ENCODE peak calls at places on chromosome 20, in four cellular contexts. P is CD8-positive, alpha-beta T cell; H is effector CD4-positive, alpha-beta T cell; Z is NCI-H524 treated with DMSO at 0.1 percent for 48 hours. I is an unnamed sample.

GRCh38 chr20:60271597-60271996 is 313.4 kb downstream of the CDH26 start:
- DNase-seq in P (no peak), H (no peak), Z (no peak), I (no peak)

GRCh38 chr20:36634342-36634741 is 11.7 kb downstream of the SLA2 start:
- DNase-seq in P (no peak), H (no peak), Z (no peak), I (no peak)

GRCh38 chr20:34058831-34059230 is 53.2 kb downstream of the EIF2S2 start:
- DNase-seq in P (no peak), H (no peak), Z (peak), I (no peak)

GRCh38 chr20:43751167-43752050 is 24.6 kb upstream of the GTSF1L start:
- DNase-seq in P (no peak), H (no peak), Z (no peak), I (no peak)

GRCh38 chr20:1477896-1478490 is 11.3 kb upstream of the NSFL1C start:
- DNase-seq in P (no peak), H (no peak), Z (no peak), I (no peak)

GRCh38 chr20:34675993-34676641 is 775 bp downstream of the PIGU start:
- DNase-seq in P (no peak), H (no peak), Z (no peak), I (no peak)

GRCh38 chr20:33401922-33402369 is 627 bp upstream of the CDK5RAP1 start:
- DNase-seq in P (no peak), H (no peak), Z (no peak), I (no peak)

GRCh38 chr20:11891827-11892521 is 25.7 kb upstream of the BTBD3 start:
- DNase-seq in P (no peak), H (no peak), Z (peak), I (no peak)

GRCh38 chr20:48632825-48633619 is 194.8 kb downstream of the PREX1 start:
- DNase-seq in P (no peak), H (no peak), Z (no peak), I (no peak)

GRCh38 chr20:31711416-31712111 is 11.1 kb downstream of the BCL2L1 start:
- DNase-seq in P (no peak), H (no peak), Z (no peak), I (no peak)

GRCh38 chr20:48638546-48638945 is 189.3 kb downstream of the PREX1 start:
- DNase-seq in P (no peak), H (no peak), Z (no peak), I (no peak)

GRCh38 chr20:34624628-34625027 is 52.3 kb downstream of the PIGU start:
- DNase-seq in P (no peak), H (no peak), Z (no peak), I (no peak)

GRCh38 chr20:3092611-3093379 is 8.3 kb upstream of the AVP start:
- DNase-seq in P (peak), H (peak), Z (no peak), I (peak)

GRCh38 chr20:53769041-53769440 is 175.4 kb upstream of the ZNF217 start:
- DNase-seq in P (no peak), H (no peak), Z (no peak), I (no peak)

GRCh38 chr20:60837386-60837785 is 414.7 kb upstream of the CDH4 start:
- DNase-seq in P (no peak), H (no peak), Z (no peak), I (no peak)

GRCh38 chr20:3777726-3778629 is 3.3 kb downstream of the SPEF1 start:
- DNase-seq in P (no peak), H (peak), Z (no peak), I (no peak)

GRCh38 chr20:57126481-57127092 is 139.9 kb downstream of the BMP7 start:
- DNase-seq in P (no peak), H (no peak), Z (no peak), I (no peak)

GRCh38 chr20:9306521-9306920 is 207.9 kb upstream of the LAMP5 start:
- DNase-seq in P (no peak), H (no peak), Z (no peak), I (no peak)

I was measured in T-helper 9 cell.